ENCODE peak calls at places on chromosome X, in eight cellular contexts. One of them, this sample, is unnamed.

GRCh38 chrX:95029571-95029970 is 1355.6 kb downstream of the FAM133A start:
- DNase-seq in transverse colon: no peak
- DNase-seq in choroid plexus epithelial cell: no peak
- DNase-seq in spleen: no peak
- DNase-seq in astrocyte of the spinal cord: no peak
- DNase-seq in prostate gland: no peak
- DNase-seq in aorta: no peak
- DNase-seq in activated T-cell treated with anti-CD3 and anti-CD28 coated beads, Interleukin-2, amount 50 U/mL, for 72 hours: no peak
- DNase-seq in this sample: no peak

GRCh38 chrX:78922754-78923153 is 22.4 kb upstream of the P2RY10 start:
- DNase-seq in activated T-cell treated with anti-CD3 and anti-CD28 coated beads, Interleukin-2, amount 50 U/mL, for 72 hours: no peak
- DNase-seq in aorta: no peak
- DNase-seq in spleen: no peak
- DNase-seq in transverse colon: no peak
- DNase-seq in prostate gland: no peak
- DNase-seq in choroid plexus epithelial cell: no peak
- DNase-seq in astrocyte of the spinal cord: no peak
- DNase-seq in this sample: no peak

GRCh38 chrX:153495362-153495751 is 577 bp downstream of the BGN start:
- DNase-seq in activated T-cell treated with anti-CD3 and anti-CD28 coated beads, Interleukin-2, amount 50 U/mL, for 72 hours: no peak
- DNase-seq in aorta: peak; percentile 87
- DNase-seq in prostate gland: no peak
- DNase-seq in astrocyte of the spinal cord: peak; percentile 27
- DNase-seq in transverse colon: no peak
- DNase-seq in spleen: no peak
- DNase-seq in choroid plexus epithelial cell: peak; percentile 41
- DNase-seq in this sample: no peak

GRCh38 chrX:44003975-44004374 is 30.8 kb upstream of the NDP start:
- DNase-seq in transverse colon: no peak
- DNase-seq in astrocyte of the spinal cord: no peak
- DNase-seq in prostate gland: no peak
- DNase-seq in aorta: no peak
- DNase-seq in activated T-cell treated with anti-CD3 and anti-CD28 coated beads, Interleukin-2, amount 50 U/mL, for 72 hours: no peak
- DNase-seq in choroid plexus epithelial cell: no peak
- DNase-seq in spleen: no peak
- DNase-seq in this sample: no peak

GRCh38 chrX:130575831-130576404 is 174.1 kb downstream of the RBMX2 start:
- DNase-seq in activated T-cell treated with anti-CD3 and anti-CD28 coated beads, Interleukin-2, amount 50 U/mL, for 72 hours: peak; percentile 31
- DNase-seq in transverse colon: peak; percentile 26
- DNase-seq in aorta: peak; percentile 82
- DNase-seq in prostate gland: no peak
- DNase-seq in astrocyte of the spinal cord: peak; percentile 32
- DNase-seq in choroid plexus epithelial cell: peak; percentile 67
- DNase-seq in spleen: no peak
- DNase-seq in this sample: no peak

GRCh38 chrX:137896123-137896522 is 330.2 kb downstream of the ZIC3 start:
- DNase-seq in aorta: no peak
- DNase-seq in astrocyte of the spinal cord: no peak
- DNase-seq in transverse colon: no peak
- DNase-seq in spleen: no peak
- DNase-seq in activated T-cell treated with anti-CD3 and anti-CD28 coated beads, Interleukin-2, amount 50 U/mL, for 72 hours: no peak
- DNase-seq in prostate gland: no peak
- DNase-seq in choroid plexus epithelial cell: no peak
- DNase-seq in this sample: no peak

GRCh38 chrX:74521961-74522833 is 92.2 kb downstream of the RLIM start:
- DNase-seq in activated T-cell treated with anti-CD3 and anti-CD28 coated beads, Interleukin-2, amount 50 U/mL, for 72 hours: no peak
- DNase-seq in astrocyte of the spinal cord: peak; percentile 30
- DNase-seq in spleen: no peak
- DNase-seq in transverse colon: no peak
- DNase-seq in aorta: no peak
- DNase-seq in prostate gland: no peak
- DNase-seq in choroid plexus epithelial cell: no peak
- DNase-seq in this sample: no peak

GRCh38 chrX:71366674-71367256 is 608 bp downstream of the TAF1 start:
- DNase-seq in transverse colon: peak; percentile 19
- DNase-seq in astrocyte of the spinal cord: peak; percentile 17
- DNase-seq in spleen: peak; percentile 83
- DNase-seq in prostate gland: no peak
- DNase-seq in aorta: peak; percentile 77
- DNase-seq in choroid plexus epithelial cell: peak; percentile 30
- DNase-seq in activated T-cell treated with anti-CD3 and anti-CD28 coated beads, Interleukin-2, amount 50 U/mL, for 72 hours: peak; percentile 28
- DNase-seq in this sample: no peak

GRCh38 chrX:14409341-14409740 is 120.0 kb upstream of the GLRA2 start:
- DNase-seq in transverse colon: no peak
- DNase-seq in activated T-cell treated with anti-CD3 and anti-CD28 coated beads, Interleukin-2, amount 50 U/mL, for 72 hours: no peak
- DNase-seq in astrocyte of the spinal cord: peak; percentile 9
- DNase-seq in spleen: no peak
- DNase-seq in choroid plexus epithelial cell: peak; percentile 2
- DNase-seq in aorta: no peak
- DNase-seq in prostate gland: no peak
- DNase-seq in this sample: no peak

GRCh38 chrX:104136241-104137019 is 20.4 kb downstream of the SLC25A53 start:
- DNase-seq in astrocyte of the spinal cord: peak; percentile 89
- DNase-seq in spleen: no peak
- DNase-seq in aorta: no peak
- DNase-seq in prostate gland: peak; percentile 70
- DNase-seq in choroid plexus epithelial cell: peak; percentile 95
- DNase-seq in transverse colon: peak; percentile 67
- DNase-seq in activated T-cell treated with anti-CD3 and anti-CD28 coated beads, Interleukin-2, amount 50 U/mL, for 72 hours: peak; percentile 60
- DNase-seq in this sample: no peak

GRCh38 chrX:38045697-38046096 is 39.3 kb downstream of the SYTL5 start:
- DNase-seq in transverse colon: no peak
- DNase-seq in activated T-cell treated with anti-CD3 and anti-CD28 coated beads, Interleukin-2, amount 50 U/mL, for 72 hours: no peak
- DNase-seq in astrocyte of the spinal cord: no peak
- DNase-seq in choroid plexus epithelial cell: peak; percentile 29
- DNase-seq in aorta: no peak
- DNase-seq in prostate gland: peak; percentile 9
- DNase-seq in spleen: no peak
- DNase-seq in this sample: peak; percentile 35

GRCh38 chrX:39592776-39593175 is 505.0 kb downstream of the BCOR start:
- DNase-seq in astrocyte of the spinal cord: peak; percentile 19
- DNase-seq in spleen: no peak
- DNase-seq in transverse colon: no peak
- DNase-seq in aorta: no peak
- DNase-seq in choroid plexus epithelial cell: peak; percentile 2
- DNase-seq in activated T-cell treated with anti-CD3 and anti-CD28 coated beads, Interleukin-2, amount 50 U/mL, for 72 hours: no peak
- DNase-seq in prostate gland: no peak
- DNase-seq in this sample: no peak

GRCh38 chrX:149648932-149649331 is 17.3 kb upstream of the TMEM185A start:
- DNase-seq in transverse colon: no peak
- DNase-seq in activated T-cell treated with anti-CD3 and anti-CD28 coated beads, Interleukin-2, amount 50 U/mL, for 72 hours: peak; percentile 8
- DNase-seq in aorta: no peak
- DNase-seq in astrocyte of the spinal cord: no peak
- DNase-seq in spleen: no peak
- DNase-seq in choroid plexus epithelial cell: no peak
- DNase-seq in prostate gland: no peak
- DNase-seq in this sample: no peak

GRCh38 chrX:65706041-65706828 is 38.8 kb downstream of the MSN start:
- DNase-seq in activated T-cell treated with anti-CD3 and anti-CD28 coated beads, Interleukin-2, amount 50 U/mL, for 72 hours: peak; percentile 80
- DNase-seq in transverse colon: no peak
- DNase-seq in astrocyte of the spinal cord: peak; percentile 54
- DNase-seq in spleen: no peak
- DNase-seq in aorta: peak; percentile 84
- DNase-seq in choroid plexus epithelial cell: peak; percentile 63
- DNase-seq in prostate gland: no peak
- DNase-seq in this sample: no peak

GRCh38 chrX:94576367-94577004 is 902.5 kb downstream of the FAM133A start:
- DNase-seq in astrocyte of the spinal cord: no peak
- DNase-seq in aorta: no peak
- DNase-seq in prostate gland: no peak
- DNase-seq in choroid plexus epithelial cell: no peak
- DNase-seq in activated T-cell treated with anti-CD3 and anti-CD28 coated beads, Interleukin-2, amount 50 U/mL, for 72 hours: no peak
- DNase-seq in transverse colon: no peak
- DNase-seq in spleen: no peak
- DNase-seq in this sample: no peak

GRCh38 chrX:43861750-43862149 is 20.5 kb downstream of the MAOB start:
- DNase-seq in choroid plexus epithelial cell: no peak
- DNase-seq in prostate gland: peak; percentile 8
- DNase-seq in astrocyte of the spinal cord: no peak
- DNase-seq in activated T-cell treated with anti-CD3 and anti-CD28 coated beads, Interleukin-2, amount 50 U/mL, for 72 hours: no peak
- DNase-seq in spleen: no peak
- DNase-seq in transverse colon: no peak
- DNase-seq in aorta: no peak
- DNase-seq in this sample: no peak

GRCh38 chrX:50629774-50630173 is 159.1 kb upstream of the DGKK start:
- DNase-seq in aorta: no peak
- DNase-seq in spleen: no peak
- DNase-seq in choroid plexus epithelial cell: no peak
- DNase-seq in transverse colon: no peak
- DNase-seq in activated T-cell treated with anti-CD3 and anti-CD28 coated beads, Interleukin-2, amount 50 U/mL, for 72 hours: no peak
- DNase-seq in astrocyte of the spinal cord: no peak
- DNase-seq in prostate gland: no peak
- DNase-seq in this sample: no peak

GRCh38 chrX:72554448-72555140 is 18.0 kb downstream of the HDAC8 start:
- DNase-seq in choroid plexus epithelial cell: peak; percentile 56
- DNase-seq in astrocyte of the spinal cord: peak; percentile 10
- DNase-seq in activated T-cell treated with anti-CD3 and anti-CD28 coated beads, Interleukin-2, amount 50 U/mL, for 72 hours: no peak
- DNase-seq in spleen: no peak
- DNase-seq in aorta: no peak
- DNase-seq in transverse colon: no peak
- DNase-seq in prostate gland: no peak
- DNase-seq in this sample: no peak

GRCh38 chrX:15269618-15270521 is at the start of gene ASB9:
- DNase-seq in aorta: no peak
- DNase-seq in transverse colon: peak; percentile 47
- DNase-seq in activated T-cell treated with anti-CD3 and anti-CD28 coated beads, Interleukin-2, amount 50 U/mL, for 72 hours: peak; percentile 15
- DNase-seq in spleen: no peak
- DNase-seq in choroid plexus epithelial cell: peak; percentile 82
- DNase-seq in prostate gland: peak; percentile 13
- DNase-seq in astrocyte of the spinal cord: peak; percentile 42
- DNase-seq in this sample: peak; percentile 84

GRCh38 chrX:107567370-107567769 is 60.9 kb upstream of the PRPS1 start:
- DNase-seq in activated T-cell treated with anti-CD3 and anti-CD28 coated beads, Interleukin-2, amount 50 U/mL, for 72 hours: no peak
- DNase-seq in astrocyte of the spinal cord: no peak
- DNase-seq in choroid plexus epithelial cell: no peak
- DNase-seq in transverse colon: no peak
- DNase-seq in aorta: no peak
- DNase-seq in spleen: no peak
- DNase-seq in prostate gland: no peak
- DNase-seq in this sample: no peak

GRCh38 chrX:2967998-2968909 is 38.1 kb upstream of the ARSH start:
- DNase-seq in prostate gland: peak; percentile 25
- DNase-seq in transverse colon: peak; percentile 16
- DNase-seq in spleen: no peak
- DNase-seq in astrocyte of the spinal cord: peak; percentile 79
- DNase-seq in aorta: no peak
- DNase-seq in activated T-cell treated with anti-CD3 and anti-CD28 coated beads, Interleukin-2, amount 50 U/mL, for 72 hours: peak; percentile 33
- DNase-seq in choroid plexus epithelial cell: peak; percentile 67
- DNase-seq in this sample: no peak

GRCh38 chrX:120463241-120463640 is 5.9 kb downstream of the LAMP2 start:
- DNase-seq in choroid plexus epithelial cell: peak; percentile 87
- DNase-seq in activated T-cell treated with anti-CD3 and anti-CD28 coated beads, Interleukin-2, amount 50 U/mL, for 72 hours: no peak
- DNase-seq in prostate gland: peak; percentile 22
- DNase-seq in aorta: no peak
- DNase-seq in spleen: no peak
- DNase-seq in transverse colon: no peak
- DNase-seq in astrocyte of the spinal cord: peak; percentile 39
- DNase-seq in this sample: no peak

GRCh38 chrX:39854772-39855747 is 242.7 kb downstream of the BCOR start:
- DNase-seq in astrocyte of the spinal cord: no peak
- DNase-seq in choroid plexus epithelial cell: no peak
- DNase-seq in activated T-cell treated with anti-CD3 and anti-CD28 coated beads, Interleukin-2, amount 50 U/mL, for 72 hours: peak; percentile 89
- DNase-seq in aorta: no peak
- DNase-seq in spleen: no peak
- DNase-seq in transverse colon: peak; percentile 53
- DNase-seq in prostate gland: no peak
- DNase-seq in this sample: no peak

GRCh38 chrX:87517571-87518141 is at the start of gene KLHL4:
- DNase-seq in aorta: no peak
- DNase-seq in prostate gland: no peak
- DNase-seq in astrocyte of the spinal cord: peak; percentile 96
- DNase-seq in spleen: no peak
- DNase-seq in transverse colon: no peak
- DNase-seq in activated T-cell treated with anti-CD3 and anti-CD28 coated beads, Interleukin-2, amount 50 U/mL, for 72 hours: no peak
- DNase-seq in choroid plexus epithelial cell: peak; percentile 97
- DNase-seq in this sample: no peak

This sample was measured in kidney.